ENCODE peak calls at places on chromosomes 11 and 22, in ten cellular contexts. X, K, M, W, A, Z, I, O, F and H are unnamed samples.
A peak's percentile ranks its signal among the peaks of the same experiment; 100 is the strongest.

GRCh38 chr11:118064956-118065355 is 11.9 kb upstream of the TMPRSS4 start:
- DNase-seq in X (no peak), K (no peak), M (no peak), W (no peak), A (no peak), Z (no peak), I (no peak), O (peak; percentile 67), F (no peak), H (no peak)

GRCh38 chr11:15629690-15630321 is 515.1 kb downstream of the INSC start:
- DNase-seq in X (peak; percentile 42), K (no peak), M (no peak), W (peak; percentile 51), A (no peak), Z (no peak), I (no peak), O (no peak), F (no peak), H (peak; percentile 16)

GRCh38 chr11:100883860-100884259 is 196.8 kb downstream of the ARHGAP42 start:
- DNase-seq in X (no peak), K (no peak), M (no peak), W (no peak), A (no peak), Z (no peak), I (no peak), O (no peak), F (no peak), H (no peak)

GRCh38 chr11:10002221-10002620 is 291.8 kb downstream of the SBF2 start:
- DNase-seq in X (peak; percentile 18), K (no peak), M (no peak), W (no peak), A (peak; percentile 35), Z (no peak), I (no peak), O (no peak), F (no peak), H (no peak)

GRCh38 chr11:93370260-93370659 is 39.7 kb downstream of the DEUP1 start:
- DNase-seq in X (peak; percentile 6), K (no peak), M (no peak), W (no peak), A (peak; percentile 80), Z (no peak), I (no peak), O (no peak), F (no peak), H (no peak)

GRCh38 chr22:30312053-30312452 is 14.7 kb downstream of the TBC1D10A start:
- DNase-seq in X (peak; percentile 62), K (no peak), M (peak; percentile 83), W (no peak), A (peak; percentile 77), Z (no peak), I (no peak), O (no peak), F (no peak), H (no peak)

GRCh38 chr11:3147257-3147619 is 17.9 kb downstream of the OSBPL5 start:
- DNase-seq in X (peak; percentile 31), K (no peak), M (no peak), W (no peak), A (no peak), Z (no peak), I (no peak), O (no peak), F (no peak), H (no peak)

GRCh38 chr11:11758603-11759196 is 83.1 kb upstream of the USP47 start:
- DNase-seq in X (no peak), K (no peak), M (no peak), W (no peak), A (no peak), Z (no peak), I (no peak), O (no peak), F (no peak), H (no peak)

GRCh38 chr11:74417860-74418508 is 19.8 kb upstream of the PGM2L1 start:
- DNase-seq in X (no peak), K (no peak), M (peak; percentile 14), W (no peak), A (no peak), Z (no peak), I (no peak), O (no peak), F (peak; percentile 10), H (no peak)

GRCh38 chr11:28346721-28347120 is 238.5 kb downstream of the METTL15 start:
- DNase-seq in X (no peak), K (no peak), M (no peak), W (no peak), A (peak; percentile 13), Z (no peak), I (no peak), O (no peak), F (no peak), H (no peak)

GRCh38 chr11:112211556-112211955 is 14.7 kb upstream of the PTS start:
- DNase-seq in X (no peak), K (no peak), M (no peak), W (no peak), A (no peak), Z (no peak), I (no peak), O (no peak), F (no peak), H (no peak)

GRCh38 chr11:134019500-134019899 is 49.4 kb upstream of the JAM3 start:
- DNase-seq in X (no peak), K (no peak), M (no peak), W (no peak), A (no peak), Z (no peak), I (no peak), O (no peak), F (no peak), H (no peak)

GRCh38 chr11:2576536-2576935 is 123.3 kb downstream of the KCNQ1OT1 start:
- DNase-seq in X (no peak), K (no peak), M (no peak), W (peak; percentile 27), A (no peak), Z (no peak), I (no peak), O (peak; percentile 71), F (no peak), H (no peak)

GRCh38 chr11:12235945-12236743 is 125.8 kb downstream of the MICAL2 start:
- DNase-seq in X (peak; percentile 77), K (no peak), M (peak; percentile 72), W (no peak), A (peak; percentile 75), Z (peak; percentile 66), I (peak; percentile 32), O (no peak), F (peak; percentile 37), H (peak; percentile 78)

DNA sequence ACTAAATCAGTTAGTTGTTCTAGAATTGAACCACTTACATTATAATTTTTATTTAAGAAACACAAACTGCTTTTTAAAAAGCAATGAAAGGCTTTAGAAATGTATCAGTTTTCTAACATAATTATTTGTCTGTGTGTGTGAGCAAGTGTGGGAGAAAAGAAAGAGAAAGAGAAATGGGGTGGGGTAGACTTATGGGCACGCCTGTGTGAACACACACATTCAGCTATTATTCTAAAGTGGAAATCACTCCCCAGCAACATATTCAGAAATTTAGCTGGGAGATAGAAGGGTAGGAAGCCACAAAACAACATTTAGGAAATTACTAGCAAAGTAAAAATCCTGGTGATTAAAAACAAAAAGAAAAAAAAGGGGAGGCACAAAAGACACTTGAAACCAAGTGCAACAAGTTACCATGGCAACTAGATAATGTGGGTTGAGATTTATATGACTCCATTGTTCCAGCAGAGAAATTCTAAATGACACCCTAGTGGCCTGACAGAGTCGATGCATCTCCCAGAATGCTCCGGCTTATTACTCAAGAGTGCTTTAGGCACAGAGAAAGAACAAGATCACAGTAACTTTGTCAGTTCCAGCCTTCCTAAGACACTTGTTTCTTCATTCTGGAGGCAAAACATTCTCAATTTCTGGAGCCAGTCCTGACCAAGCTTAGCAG is 444.6 kb downstream of the DLG2 start:
- DNase-seq in X (peak; percentile 54), K (no peak), M (peak; percentile 35), W (no peak), A (peak; percentile 75), Z (no peak), I (no peak), O (no peak), F (peak; percentile 0), H (peak; percentile 3)
- TF ChIP-seq CTCF in X (peak; percentile 54), K (no peak), M (peak; percentile 31), W (no peak), A (peak; percentile 76), Z (no peak), I (peak; percentile 28), O (no peak), F (no peak), H (peak; percentile 7)

GRCh38 chr22:26642465-26643367 is 14.7 kb upstream of the MIAT start:
- DNase-seq in X (peak; percentile 19), K (no peak), M (no peak), W (peak; percentile 68), A (no peak), Z (peak; percentile 87), I (no peak), O (no peak), F (no peak), H (no peak)
- H3K4me3 ChIP-seq in X (no peak overlapping the region), K (no peak overlapping the region), M (no peak overlapping the region), W (no peak overlapping the region), A (no peak overlapping the region), Z (no peak overlapping the region), I (no peak overlapping the region), O (no peak overlapping the region), F (no peak overlapping the region), H (no peak overlapping the region)

DNA sequence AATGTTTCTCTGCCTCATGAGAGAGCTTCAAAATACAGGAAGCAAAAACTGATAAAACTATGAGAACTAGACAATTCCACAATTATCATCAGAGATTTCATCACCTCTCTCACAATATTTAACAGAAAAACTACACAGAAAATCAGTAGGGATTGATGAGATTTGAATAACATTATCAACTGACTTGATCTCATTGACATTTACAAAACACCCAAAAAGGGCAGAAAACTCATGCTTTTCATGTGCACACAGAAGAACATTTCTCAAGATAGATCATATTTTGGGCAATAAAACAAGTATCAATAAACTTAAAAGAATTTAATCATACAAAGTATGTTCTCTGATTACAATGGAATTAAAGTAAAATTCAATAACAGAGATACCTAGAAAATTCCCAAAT is 35.6 kb downstream of the BTBD10 start:
- DNase-seq in X (no peak), K (no peak), M (no peak), W (no peak), A (no peak), Z (no peak), I (no peak), O (no peak), F (no peak), H (no peak)
- TF ChIP-seq CTCF in X (no peak), K (no peak), M (no peak), W (no peak), A (no peak), Z (no peak), I (no peak), O (no peak), F (no peak), H (no peak)

DNA sequence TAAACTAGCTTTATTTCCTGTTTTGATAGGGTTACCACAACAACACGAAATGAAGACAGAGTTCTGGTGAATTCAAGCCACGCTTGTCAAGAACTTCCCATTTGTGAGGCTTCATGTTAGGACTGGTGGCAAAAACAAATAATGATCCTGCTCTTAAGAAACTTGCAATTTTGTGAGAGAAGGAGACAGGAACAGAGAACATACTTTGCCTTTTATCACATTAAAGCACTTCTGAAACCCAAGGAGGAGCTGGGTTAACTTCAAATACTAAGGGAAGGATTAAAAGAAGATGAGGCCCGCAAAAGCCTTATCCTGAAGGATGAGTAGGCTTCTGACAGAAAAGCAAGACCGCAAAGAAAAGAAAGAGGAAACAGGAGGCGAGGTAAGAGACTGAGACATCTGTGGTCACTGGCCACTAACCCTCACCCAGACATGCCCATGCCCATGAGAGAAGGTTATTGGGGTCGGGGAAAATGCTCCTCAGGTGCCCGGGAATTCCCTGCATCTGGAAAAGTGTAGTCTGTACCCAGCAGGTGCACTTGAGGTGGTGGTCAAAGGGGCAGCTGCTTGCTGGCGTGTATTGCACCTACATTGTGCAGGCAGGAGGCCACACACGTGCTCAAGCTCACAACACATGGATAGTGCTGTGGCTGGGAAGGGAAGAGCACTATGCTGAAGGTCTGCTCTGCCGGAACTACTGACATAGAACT is 50.5 kb downstream of the MAPK1 start:
- DNase-seq in X (peak; percentile 96), K (no peak), M (peak; percentile 95), W (no peak), A (peak; percentile 84), Z (no peak), I (peak; percentile 32), O (no peak), F (peak; percentile 88), H (peak; percentile 97)
- H3K4me3 ChIP-seq in X (peak overlapping the region; percentile 1), K (no peak overlapping the region), M (no peak overlapping the region), W (no peak overlapping the region), A (peak overlapping the region; percentile 16), Z (no peak overlapping the region), I (no peak overlapping the region), O (no peak overlapping the region), F (peak overlapping the region; percentile 26), H (peak overlapping the region; percentile 9)